ENCODE peak calls at places on chromosomes 11 and 22, in nine cellular contexts. Z is gastrocnemius medialis; O is A549; I is fibroblast of lung; V is pancreas; J is PC-9; C is AG04450; H is brain microvascular endothelial cell; U is CD8-positive, alpha-beta T cell. Y is an unnamed sample.

GRCh38 chr11:15565846-15566245 is 451.1 kb downstream of the INSC start:
- DNase-seq in Z (no peak), I (no peak), H (no peak), U (no peak), O (no peak), C (no peak), J (no peak), V (no peak), Y (no peak)

GRCh38 chr11:73257342-73258103 is 14.6 kb upstream of the P2RY6 start:
- DNase-seq in O (peak; percentile 77), H (peak; percentile 79), C (peak; percentile 73), J (peak; percentile 99), U (no peak), I (peak; percentile 98), Z (no peak), V (no peak), Y (no peak)

GRCh38 chr22:49348631-49349030 is 479.0 kb downstream of the BRD1 start:
- DNase-seq in Z (no peak), J (no peak), V (no peak), U (no peak), I (no peak), C (no peak), O (no peak), H (no peak), Y (no peak)

GRCh38 chr22:46044718-46045458 is 67.9 kb upstream of the WNT7B start:
- DNase-seq in V (no peak), O (no peak), J (no peak), I (peak; percentile 21), Z (no peak), U (peak; percentile 46), H (no peak), C (no peak), Y (no peak)

GRCh38 chr22:49614966-49615965 is 212.4 kb downstream of the BRD1 start:
- DNase-seq in C (no peak), H (no peak), V (peak; percentile 42), U (no peak), Z (no peak), J (no peak), O (no peak), I (no peak), Y (no peak)

GRCh38 chr11:69153661-69154060 is 2.1 kb upstream of the SMIM38 start:
- DNase-seq in H (peak; percentile 20), O (no peak), I (peak; percentile 55), C (no peak), U (no peak), J (no peak), Z (no peak), V (no peak), Y (no peak)

GRCh38 chr11:78607691-78608090 is 33.0 kb upstream of the NARS2 start:
- DNase-seq in U (no peak), H (no peak), C (no peak), Z (no peak), V (no peak), I (no peak), J (no peak), O (no peak), Y (no peak)

GRCh38 chr11:126436209-126436608 is 80.7 kb downstream of the ST3GAL4 start:
- DNase-seq in C (no peak), I (no peak), Z (no peak), H (no peak), O (no peak), U (no peak), J (no peak), V (no peak), Y (no peak)

GRCh38 chr22:32854351-32854804 is 52.9 kb downstream of the TIMP3 start:
- DNase-seq in Z (no peak), I (peak; percentile 81), C (no peak), V (no peak), J (no peak), U (no peak), H (no peak), O (no peak), Y (no peak)

GRCh38 chr11:113376156-113376555 is 11.4 kb upstream of the ANKK1 start:
- DNase-seq in V (no peak), O (no peak), J (no peak), I (peak; percentile 20), H (no peak), C (peak; percentile 6), U (no peak), Z (no peak), Y (peak; percentile 21)

GRCh38 chr11:102312656-102313055 is 4.6 kb upstream of the BIRC3 start:
- DNase-seq in C (no peak), J (no peak), Z (no peak), U (no peak), V (no peak), I (no peak), H (no peak), O (no peak), Y (peak; percentile 60)

GRCh38 chr11:62124186-62125113 is 639 bp downstream of the INCENP start:
- DNase-seq in I (peak; percentile 56), C (no peak), J (peak; percentile 63), H (peak; percentile 33), U (no peak), V (peak; percentile 67), O (no peak), Z (no peak), Y (peak; percentile 8)

GRCh38 chr11:20110908-20111669 is 49.2 kb downstream of the DBX1 start:
- DNase-seq in U (peak; percentile 34), O (peak; percentile 85), J (peak; percentile 62), Z (no peak), H (peak; percentile 73), V (no peak), I (peak; percentile 98), C (no peak), Y (peak; percentile 35)

GRCh38 chr22:38125038-38125610 is 14.6 kb upstream of the BAIAP2L2 start:
- DNase-seq in U (no peak), Z (no peak), V (no peak), J (no peak), H (no peak), O (no peak), C (no peak), I (no peak), Y (no peak)

GRCh38 chr22:38125731-38126344 is 15.4 kb upstream of the BAIAP2L2 start:
- DNase-seq in C (no peak), I (no peak), H (no peak), J (no peak), V (no peak), Z (no peak), O (no peak), U (no peak), Y (no peak)

GRCh38 chr22:38126928-38127668 is 16.6 kb upstream of the BAIAP2L2 start:
- DNase-seq in O (no peak), Z (no peak), C (no peak), U (no peak), H (no peak), V (no peak), I (no peak), J (no peak), Y (no peak)

GRCh38 chr22:38122616-38123015 is 12.1 kb upstream of the BAIAP2L2 start:
- DNase-seq in O (no peak), I (no peak), J (no peak), C (no peak), U (no peak), V (no peak), Z (no peak), H (no peak), Y (no peak)

GRCh38 chr22:38124236-38124974 is 13.9 kb upstream of the BAIAP2L2 start:
- DNase-seq in V (no peak), J (no peak), U (no peak), H (no peak), O (no peak), C (no peak), Z (no peak), I (no peak), Y (no peak)
- TF ChIP-seq CTCF in V (no peak), J (no peak), U (no peak), H (peak; percentile 14), O (no peak), C (no peak), Z (no peak), I (no peak), Y (no peak)

DNA sequence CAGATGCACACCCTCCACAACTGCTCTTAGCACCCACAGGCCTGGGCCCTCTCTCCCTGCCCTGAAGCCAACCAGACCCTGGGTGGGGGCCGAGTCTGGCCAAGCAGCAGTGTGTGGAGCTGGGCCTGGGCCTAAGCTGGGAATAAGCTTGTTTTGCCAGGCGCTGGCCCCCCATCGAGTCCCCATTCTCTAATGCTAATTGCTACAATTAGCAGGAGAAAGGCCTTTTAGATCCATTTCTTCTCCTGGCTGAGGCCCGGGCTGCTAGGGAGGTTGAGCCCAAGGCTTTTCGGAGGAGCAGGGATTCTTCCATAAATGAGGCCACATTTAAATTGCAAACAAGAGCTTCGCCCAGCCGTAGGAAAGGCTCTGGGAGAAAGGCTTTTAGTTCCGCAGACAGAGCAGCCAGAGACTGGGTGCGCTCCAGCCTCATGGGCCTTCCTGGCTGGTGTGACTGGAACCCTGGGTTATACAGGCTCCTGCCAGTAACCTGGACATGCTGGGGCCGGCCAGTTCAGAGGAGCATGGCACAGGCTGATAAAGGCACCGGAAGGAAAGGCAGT is 6.4 kb downstream of the KCNQ1OT1 start:
- DNase-seq in I (no peak), O (no peak), Z (no peak), U (no peak), J (no peak), H (no peak), V (peak; percentile 53), C (no peak), Y (no peak)
- H3K4me3 ChIP-seq in I (no peak overlapping the region), O (no peak overlapping the region), Z (no peak overlapping the region), U (no peak overlapping the region), J (no peak overlapping the region), H (no peak overlapping the region), V (no peak overlapping the region), C (no peak overlapping the region), Y (no peak overlapping the region)

GRCh38 chr11:111421251-111421650 is 42.2 kb upstream of the POU2AF1 start:
- DNase-seq in J (no peak), I (no peak), O (no peak), C (no peak), Z (no peak), H (no peak), V (no peak), U (no peak), Y (no peak)

GRCh38 chr11:111422494-111423249 is 43.6 kb upstream of the POU2AF1 start:
- DNase-seq in O (peak; percentile 55), C (no peak), I (peak; percentile 37), V (peak; percentile 81), Z (no peak), H (peak; percentile 32), U (peak; percentile 43), J (peak; percentile 57), Y (no peak)

GRCh38 chr11:111419641-111420327 is 40.7 kb upstream of the POU2AF1 start:
- DNase-seq in H (no peak), C (no peak), J (no peak), Z (no peak), I (no peak), V (peak; percentile 88), O (no peak), U (no peak), Y (no peak)

GRCh38 chr11:111426615-111427014 is 47.5 kb upstream of the POU2AF1 start:
- DNase-seq in J (no peak), Z (no peak), V (no peak), I (no peak), U (no peak), O (no peak), H (no peak), C (no peak), Y (no peak)

GRCh38 chr11:111423250-111423615 is 44.2 kb upstream of the POU2AF1 start:
- DNase-seq in Z (no peak), J (no peak), U (no peak), C (no peak), H (no peak), I (no peak), O (no peak), V (no peak), Y (no peak)
- TF ChIP-seq CTCF in Z (no peak), J (no peak), U (no peak), C (no peak), H (no peak), I (no peak), O (no peak), V (no peak), Y (no peak)

GRCh38 chr11:119625206-119625988 is 103.6 kb downstream of the NECTIN1 start:
- DNase-seq in J (no peak), V (no peak), O (no peak), I (no peak), U (no peak), H (no peak), Z (no peak), C (no peak), Y (no peak)
- H3K4me3 ChIP-seq in J (no peak overlapping the region), V (no peak overlapping the region), O (no peak overlapping the region), I (no peak overlapping the region), U (no peak overlapping the region), H (no peak overlapping the region), Z (no peak overlapping the region), C (no peak overlapping the region), Y (no peak overlapping the region)

Y was measured in LNCaP clone FGC.